ENCODE peak calls at places on chromosomes 5 and 9, in five cellular contexts. One of them, this sample, is unnamed.

GRCh38 chr9:34047864-34048729 is 590 bp downstream of the UBAP2 start:
- DNase-seq in HCT116: peak; percentile 6
- DNase-seq in GM12878: no peak
- DNase-seq in K562: peak; percentile 73
- DNase-seq in H1: no peak
- DNase-seq in this sample: peak; percentile 29

GRCh38 chr5:11973469-11973868 is 69.2 kb upstream of the CTNND2 start:
- DNase-seq in HCT116: no peak
- DNase-seq in GM12878: no peak
- DNase-seq in K562: no peak
- DNase-seq in H1: no peak
- DNase-seq in this sample: no peak

GRCh38 chr5:127757576-127757975 is 54.4 kb downstream of the CCDC192 start:
- DNase-seq in HCT116: peak; percentile 48
- DNase-seq in GM12878: peak; percentile 16
- DNase-seq in K562: peak; percentile 11
- DNase-seq in H1: no peak
- DNase-seq in this sample: no peak

GRCh38 chr5:158054388-158055092 is 195.6 kb upstream of the CLINT1 start:
- DNase-seq in HCT116: no peak
- DNase-seq in GM12878: no peak
- DNase-seq in K562: no peak
- DNase-seq in H1: no peak
- DNase-seq in this sample: no peak

GRCh38 chr9:21455320-21455719 is 15.1 kb downstream of the IFNA1 start:
- DNase-seq in HCT116: peak; percentile 23
- DNase-seq in GM12878: no peak
- DNase-seq in K562: no peak
- DNase-seq in H1: no peak
- DNase-seq in this sample: peak; percentile 17

GRCh38 chr5:64632251-64632650 is 58.1 kb upstream of the SHISAL2B start:
- DNase-seq in HCT116: no peak
- DNase-seq in GM12878: no peak
- DNase-seq in K562: no peak
- DNase-seq in H1: no peak
- DNase-seq in this sample: no peak

GRCh38 chr9:2679011-2679410 is 38.3 kb upstream of the KCNV2 start:
- DNase-seq in HCT116: no peak
- DNase-seq in GM12878: no peak
- DNase-seq in K562: no peak
- DNase-seq in H1: no peak
- DNase-seq in this sample: no peak

GRCh38 chr5:160269017-160269416 is 39.7 kb downstream of the FABP6 start:
- DNase-seq in HCT116: no peak
- DNase-seq in GM12878: no peak
- DNase-seq in K562: no peak
- DNase-seq in H1: no peak
- DNase-seq in this sample: no peak

GRCh38 chr5:121693864-121694263 is 157.8 kb upstream of the FTMT start:
- DNase-seq in HCT116: no peak
- DNase-seq in GM12878: no peak
- DNase-seq in K562: no peak
- DNase-seq in H1: no peak
- DNase-seq in this sample: no peak

GRCh38 chr9:113690055-113690740 is 185.9 kb upstream of the ZNF618 start:
- DNase-seq in HCT116: no peak
- DNase-seq in GM12878: no peak
- DNase-seq in K562: no peak
- DNase-seq in H1: no peak
- DNase-seq in this sample: no peak

GRCh38 chr5:141767671-141768070 is 85.6 kb upstream of the ARAP3 start:
- DNase-seq in HCT116: no peak
- DNase-seq in GM12878: no peak
- DNase-seq in K562: no peak
- DNase-seq in H1: no peak
- DNase-seq in this sample: no peak
- H3K4me1 ChIP-seq in HCT116: no peaks in the 10 kb centered on the region
- H3K4me1 ChIP-seq in GM12878: no peaks in the 10 kb centered on the region
- H3K4me1 ChIP-seq in K562: peaks cover 2% of the 10 kb centered on the region
- H3K4me1 ChIP-seq in H1: no peaks in the 10 kb centered on the region
- H3K4me1 ChIP-seq in this sample: no peaks in the 10 kb centered on the region

DNA sequence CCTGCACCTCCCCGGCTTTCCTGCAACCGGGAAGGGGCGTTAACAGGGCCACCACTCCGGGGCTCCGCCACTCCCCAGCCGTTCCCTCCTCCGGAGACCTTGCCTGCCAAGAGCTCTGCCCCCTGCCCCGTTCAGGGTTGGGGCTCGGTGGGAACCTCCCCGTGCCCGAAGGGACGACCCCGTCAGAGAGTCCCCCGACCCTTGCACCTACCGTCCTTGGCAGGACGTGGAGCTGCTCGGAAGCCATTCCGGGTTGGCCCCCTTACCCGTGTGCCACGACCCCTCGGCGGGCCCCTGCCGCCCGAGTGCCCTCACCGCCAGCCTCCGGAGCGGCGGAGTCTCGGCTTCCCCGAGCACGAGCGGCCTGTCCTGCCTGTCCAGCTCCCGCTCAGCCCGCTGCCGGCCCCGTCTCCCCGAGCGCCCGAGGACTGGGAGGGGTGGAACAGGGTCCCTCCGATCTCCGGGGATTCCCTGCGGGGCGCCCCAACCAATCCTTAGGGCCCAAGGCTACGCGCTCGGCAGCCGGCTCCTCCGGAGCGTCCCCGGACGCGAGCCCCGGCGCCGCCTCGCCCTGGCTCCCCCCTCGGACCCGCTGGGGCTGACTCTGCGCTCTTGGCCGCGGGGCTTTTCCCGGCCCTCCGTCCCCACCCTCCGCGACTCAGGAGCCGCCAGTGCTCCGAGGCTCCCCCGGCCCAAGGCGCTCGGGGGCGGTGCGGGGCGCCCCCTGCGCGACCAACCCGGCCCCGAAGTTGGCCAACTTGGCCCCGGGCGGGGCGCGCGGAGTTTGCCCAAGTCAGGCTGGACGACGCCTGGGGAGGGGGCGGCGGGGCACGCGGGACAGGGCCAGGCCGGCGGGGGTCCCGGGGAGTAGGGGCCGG is 721 bp downstream of the ADAMTS2 start:
- DNase-seq in HCT116: no peak
- DNase-seq in GM12878: no peak
- DNase-seq in K562: peak; percentile 16
- DNase-seq in H1: peak; percentile 71
- DNase-seq in this sample: no peak
- TF ChIP-seq SRF in HCT116: no peak
- TF ChIP-seq SRF in GM12878: no peak
- TF ChIP-seq SRF in K562: no peak
- TF ChIP-seq SRF in H1: no peak
- TF ChIP-seq SRF in this sample: no peak

DNA sequence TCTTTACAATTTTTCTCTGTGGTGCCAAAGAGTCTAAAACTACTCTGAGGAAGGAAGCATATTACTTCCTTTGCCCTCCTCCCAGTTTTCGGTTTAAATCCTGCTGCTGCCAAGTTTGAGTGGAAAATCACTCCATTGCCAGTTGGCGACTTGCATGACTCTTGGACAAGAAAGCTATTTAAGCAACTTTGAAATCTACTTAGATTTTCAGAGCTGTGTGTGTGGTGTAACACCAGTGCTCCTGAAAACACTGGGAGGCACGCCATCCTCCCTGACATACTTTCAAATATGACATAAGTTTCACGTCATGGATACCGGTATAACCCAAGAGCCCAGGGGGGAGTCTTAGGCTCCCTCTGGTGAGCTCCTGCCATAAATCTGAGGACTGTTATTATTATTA is 83.5 kb upstream of the RIOK2 start:
- DNase-seq in HCT116: no peak
- DNase-seq in GM12878: no peak
- DNase-seq in K562: no peak
- DNase-seq in H1: no peak
- DNase-seq in this sample: no peak
- H3K4me1 ChIP-seq in HCT116: no peaks in the 10 kb centered on the region
- H3K4me1 ChIP-seq in GM12878: no peaks in the 10 kb centered on the region
- H3K4me1 ChIP-seq in K562: no peaks in the 10 kb centered on the region
- H3K4me1 ChIP-seq in H1: no peaks in the 10 kb centered on the region
- H3K4me1 ChIP-seq in this sample: no peaks in the 10 kb centered on the region

GRCh38 chr9:69469136-69469535 is 144.1 kb downstream of the ENTREP1 start:
- DNase-seq in HCT116: no peak
- DNase-seq in GM12878: no peak
- DNase-seq in K562: no peak
- DNase-seq in H1: no peak
- DNase-seq in this sample: no peak

GRCh38 chr9:69472101-69472625 is 147.1 kb downstream of the ENTREP1 start:
- DNase-seq in HCT116: no peak
- DNase-seq in GM12878: no peak
- DNase-seq in K562: no peak
- DNase-seq in H1: peak; percentile 28
- DNase-seq in this sample: no peak

GRCh38 chr9:69470186-69470977 is 145.4 kb downstream of the ENTREP1 start:
- DNase-seq in HCT116: no peak
- DNase-seq in GM12878: no peak
- DNase-seq in K562: no peak
- DNase-seq in H1: peak; percentile 24
- DNase-seq in this sample: peak; percentile 28

GRCh38 chr9:69468380-69468779 is 143.4 kb downstream of the ENTREP1 start:
- DNase-seq in HCT116: no peak
- DNase-seq in GM12878: no peak
- DNase-seq in K562: no peak
- DNase-seq in H1: no peak
- DNase-seq in this sample: no peak

GRCh38 chr9:69471433-69471832 is 146.4 kb downstream of the ENTREP1 start:
- DNase-seq in HCT116: no peak
- DNase-seq in GM12878: no peak
- DNase-seq in K562: no peak
- DNase-seq in H1: peak; percentile 10
- DNase-seq in this sample: no peak
- TF ChIP-seq SRF in HCT116: no peak
- TF ChIP-seq SRF in GM12878: no peak
- TF ChIP-seq SRF in K562: no peak
- TF ChIP-seq SRF in H1: no peak
- TF ChIP-seq SRF in this sample: no peak

DNA sequence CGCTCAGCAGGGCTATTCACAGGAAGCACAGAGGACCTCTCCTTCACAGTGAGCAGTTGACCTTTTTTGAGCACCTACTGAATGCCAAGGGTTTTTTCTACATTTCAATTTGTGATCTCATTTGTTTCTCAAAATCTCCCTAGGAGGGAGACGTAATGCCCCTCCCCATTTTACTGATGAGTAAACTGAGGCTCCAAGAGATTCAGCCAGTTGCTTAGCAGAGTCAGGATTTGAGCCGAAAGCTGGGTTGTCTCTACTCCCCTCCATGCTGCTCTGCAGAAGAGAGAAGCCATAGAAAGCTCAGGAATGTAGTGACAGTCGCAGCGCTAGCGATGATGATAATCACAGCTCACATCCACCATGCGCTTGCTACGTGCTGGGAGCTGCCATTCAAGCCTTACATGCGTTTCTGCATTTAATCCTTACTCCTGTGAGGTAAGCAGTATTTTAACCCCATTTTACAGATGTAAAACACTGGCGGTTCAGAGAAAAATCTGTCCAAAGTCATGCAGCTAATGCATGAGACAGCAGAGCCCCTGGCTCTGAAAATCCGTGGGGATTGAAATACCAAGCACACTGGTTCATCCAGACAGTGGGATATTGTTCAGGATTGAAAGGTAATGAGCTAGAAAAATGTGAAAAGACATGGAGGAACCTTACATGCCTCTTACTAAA is 33.8 kb downstream of the ERGIC1 start:
- DNase-seq in HCT116: no peak
- DNase-seq in GM12878: no peak
- DNase-seq in K562: no peak
- DNase-seq in H1: no peak
- DNase-seq in this sample: no peak
- H3K4me1 ChIP-seq in HCT116: peaks cover 39% of the 10 kb centered on the region
- H3K4me1 ChIP-seq in GM12878: peaks cover 3% of the 10 kb centered on the region
- H3K4me1 ChIP-seq in K562: peaks cover 15% of the 10 kb centered on the region
- H3K4me1 ChIP-seq in H1: peaks cover 27% of the 10 kb centered on the region
- H3K4me1 ChIP-seq in this sample: peaks cover 85% of the 10 kb centered on the region

DNA sequence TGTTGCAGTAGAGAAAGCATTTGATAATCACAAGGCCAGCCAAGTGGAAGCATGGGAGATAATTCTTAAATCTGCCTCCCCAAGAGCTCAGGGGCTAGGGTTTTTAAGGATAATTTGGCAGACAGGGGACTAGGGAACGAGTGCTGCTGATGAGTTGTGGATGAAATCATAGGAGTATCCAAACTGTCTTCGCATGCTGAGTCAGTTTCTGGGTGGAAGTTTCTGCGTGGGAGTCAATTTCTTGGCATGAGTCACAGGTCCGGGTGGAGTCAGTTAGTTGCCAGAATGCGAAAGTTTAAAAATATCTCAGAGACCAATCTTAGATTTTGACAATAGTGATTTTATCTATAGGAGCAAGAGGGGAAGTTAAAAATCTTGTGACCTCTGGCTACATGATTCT is 112.6 kb downstream of the TMC1 start:
- DNase-seq in HCT116: peak; percentile 15
- DNase-seq in GM12878: no peak
- DNase-seq in K562: peak; percentile 6
- DNase-seq in H1: no peak
- DNase-seq in this sample: no peak
- TF ChIP-seq SRF in HCT116: no peak
- TF ChIP-seq SRF in GM12878: no peak
- TF ChIP-seq SRF in K562: no peak
- TF ChIP-seq SRF in H1: no peak
- TF ChIP-seq SRF in this sample: no peak

DNA sequence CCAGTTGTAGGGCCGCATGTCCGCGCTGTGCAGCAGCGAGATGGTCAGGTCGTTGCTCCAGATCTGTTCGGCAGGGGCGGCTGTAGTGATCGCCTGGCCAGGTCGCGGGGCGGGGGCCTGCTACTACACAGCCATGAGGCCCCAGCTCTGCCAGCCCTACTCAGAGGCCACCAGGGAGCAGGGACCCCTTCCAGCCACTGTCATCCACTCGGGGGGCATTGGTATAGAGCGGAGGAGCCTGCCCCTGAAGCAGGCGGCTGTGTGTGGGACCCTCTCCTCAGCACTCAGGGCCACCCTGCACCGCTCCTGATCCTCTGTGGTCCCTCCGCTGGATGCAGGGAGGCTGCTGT is 1.7 kb downstream of the FBXW5 start:
- DNase-seq in HCT116: no peak
- DNase-seq in GM12878: no peak
- DNase-seq in K562: no peak
- DNase-seq in H1: no peak
- DNase-seq in this sample: no peak
- H3K4me1 ChIP-seq in HCT116: peaks cover 9% of the 10 kb centered on the region
- H3K4me1 ChIP-seq in GM12878: peaks cover 4% of the 10 kb centered on the region
- H3K4me1 ChIP-seq in K562: peaks cover 87% of the 10 kb centered on the region
- H3K4me1 ChIP-seq in H1: peaks cover 11% of the 10 kb centered on the region
- H3K4me1 ChIP-seq in this sample: peaks cover 41% of the 10 kb centered on the region

DNA sequence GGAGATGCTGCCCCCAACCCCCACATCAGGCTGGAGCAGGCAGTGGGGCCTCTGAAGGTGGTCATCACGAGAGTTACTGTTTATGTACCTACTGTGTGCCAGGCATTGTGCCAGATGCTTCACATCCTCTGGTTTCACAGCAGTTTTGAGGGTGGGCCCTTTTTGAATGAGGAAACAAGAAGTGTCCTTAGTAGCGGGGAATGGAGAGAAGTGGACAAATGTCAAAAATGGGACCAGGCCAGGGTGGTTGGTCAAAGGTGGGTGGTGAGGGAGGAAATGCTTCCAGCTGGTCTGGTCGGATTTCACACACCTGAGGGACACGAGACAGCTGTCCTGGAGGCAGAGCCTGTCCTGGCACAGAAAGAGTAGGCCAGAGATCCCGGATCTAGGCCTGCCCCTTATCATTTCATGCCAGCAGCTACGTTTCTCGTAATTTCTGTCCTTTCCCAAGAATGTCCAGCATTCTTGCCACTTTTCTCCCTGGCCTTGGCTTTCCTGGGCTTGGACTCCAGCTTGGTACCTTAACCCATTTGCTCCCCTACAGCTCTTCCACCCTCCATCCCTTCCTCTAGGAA is 12.3 kb downstream of the RGS14 start:
- DNase-seq in HCT116: no peak
- DNase-seq in GM12878: no peak
- DNase-seq in K562: no peak
- DNase-seq in H1: no peak
- DNase-seq in this sample: no peak
- TF ChIP-seq SRF in HCT116: no peak
- TF ChIP-seq SRF in GM12878: no peak
- TF ChIP-seq SRF in K562: no peak
- TF ChIP-seq SRF in H1: no peak
- TF ChIP-seq SRF in this sample: no peak

This sample was measured in HepG2.